ENCODE peak calls at places on chromosome 21, in eight cellular contexts. One of them, this sample, is unnamed.

GRCh38 chr21:29238052-29238966 is 60.4 kb upstream of the BACH1 start:
- DNase-seq in SK-N-SH: no peak
- DNase-seq in GM12878: no peak
- DNase-seq in HCT116: no peak
- DNase-seq in K562: no peak
- DNase-seq in A549: no peak
- DNase-seq in Panc1: no peak
- DNase-seq in HepG2: no peak
- DNase-seq in this sample: no peak

GRCh38 chr21:38702196-38702595 is 103.5 kb upstream of the ETS2 start:
- DNase-seq in SK-N-SH: no peak
- DNase-seq in GM12878: no peak
- DNase-seq in HCT116: no peak
- DNase-seq in K562: no peak
- DNase-seq in A549: no peak
- DNase-seq in Panc1: no peak
- DNase-seq in HepG2: no peak
- DNase-seq in this sample: no peak

GRCh38 chr21:36135391-36136094 is 664 bp downstream of the CBR3 start:
- DNase-seq in SK-N-SH: peak; percentile 81
- DNase-seq in GM12878: no peak
- DNase-seq in HCT116: no peak
- DNase-seq in K562: no peak
- DNase-seq in A549: peak; percentile 58
- DNase-seq in Panc1: no peak
- DNase-seq in HepG2: no peak
- DNase-seq in this sample: peak; percentile 83

GRCh38 chr21:31671146-31671716 is 11.7 kb downstream of the SOD1 start:
- DNase-seq in SK-N-SH: no peak
- DNase-seq in GM12878: no peak
- DNase-seq in HCT116: no peak
- DNase-seq in K562: no peak
- DNase-seq in A549: no peak
- DNase-seq in Panc1: no peak
- DNase-seq in HepG2: no peak
- DNase-seq in this sample: no peak

GRCh38 chr21:37753122-37753599 is 163.1 kb downstream of the KCNJ6 start:
- DNase-seq in SK-N-SH: peak; percentile 12
- DNase-seq in GM12878: no peak
- DNase-seq in HCT116: no peak
- DNase-seq in K562: no peak
- DNase-seq in A549: no peak
- DNase-seq in Panc1: no peak
- DNase-seq in HepG2: no peak
- DNase-seq in this sample: no peak

GRCh38 chr21:35908311-35909078 is 151.8 kb downstream of the SETD4 start:
- DNase-seq in SK-N-SH: no peak
- DNase-seq in GM12878: no peak
- DNase-seq in HCT116: no peak
- DNase-seq in K562: no peak
- DNase-seq in A549: no peak
- DNase-seq in Panc1: no peak
- DNase-seq in HepG2: no peak
- DNase-seq in this sample: peak; percentile 8

GRCh38 chr21:23488245-23488644 is 2119.0 kb downstream of the MRPL39 start:
- DNase-seq in SK-N-SH: no peak
- DNase-seq in GM12878: no peak
- DNase-seq in HCT116: no peak
- DNase-seq in K562: no peak
- DNase-seq in A549: no peak
- DNase-seq in Panc1: no peak
- DNase-seq in HepG2: no peak
- DNase-seq in this sample: no peak

GRCh38 chr21:38355992-38356781 is 99.4 kb downstream of the KCNJ15 start:
- DNase-seq in SK-N-SH: peak; percentile 85
- DNase-seq in GM12878: peak; percentile 17
- DNase-seq in HCT116: peak; percentile 23
- DNase-seq in K562: peak; percentile 89
- DNase-seq in A549: peak; percentile 66
- DNase-seq in Panc1: no peak
- DNase-seq in HepG2: peak; percentile 28
- DNase-seq in this sample: peak; percentile 88

GRCh38 chr21:31346256-31346821 is 2.3 kb upstream of the TIAM1 start:
- DNase-seq in SK-N-SH: no peak
- DNase-seq in GM12878: no peak
- DNase-seq in HCT116: no peak
- DNase-seq in K562: no peak
- DNase-seq in A549: no peak
- DNase-seq in Panc1: no peak
- DNase-seq in HepG2: no peak
- DNase-seq in this sample: no peak

GRCh38 chr21:35006771-35007170 is 42.3 kb downstream of the RUNX1 start:
- DNase-seq in SK-N-SH: no peak
- DNase-seq in GM12878: no peak
- DNase-seq in HCT116: no peak
- DNase-seq in K562: no peak
- DNase-seq in A549: no peak
- DNase-seq in Panc1: no peak
- DNase-seq in HepG2: no peak
- DNase-seq in this sample: no peak

GRCh38 chr21:14076143-14076806 is 134.5 kb downstream of the LIPI start:
- DNase-seq in SK-N-SH: no peak
- DNase-seq in GM12878: no peak
- DNase-seq in HCT116: no peak
- DNase-seq in K562: no peak
- DNase-seq in A549: no peak
- DNase-seq in Panc1: no peak
- DNase-seq in HepG2: no peak
- DNase-seq in this sample: no peak

GRCh38 chr21:26449161-26449560 is 123.9 kb downstream of the CYYR1 start:
- DNase-seq in SK-N-SH: no peak
- DNase-seq in GM12878: no peak
- DNase-seq in HCT116: no peak
- DNase-seq in K562: no peak
- DNase-seq in A549: no peak
- DNase-seq in Panc1: no peak
- DNase-seq in HepG2: no peak
- DNase-seq in this sample: no peak

GRCh38 chr21:44437371-44437695 is 18.0 kb upstream of the LRRC3 start:
- DNase-seq in SK-N-SH: no peak
- DNase-seq in GM12878: no peak
- DNase-seq in HCT116: no peak
- DNase-seq in K562: no peak
- DNase-seq in A549: no peak
- DNase-seq in Panc1: no peak
- DNase-seq in HepG2: no peak
- DNase-seq in this sample: no peak

GRCh38 chr21:44439211-44439600 is 16.1 kb upstream of the LRRC3 start:
- DNase-seq in SK-N-SH: no peak
- DNase-seq in GM12878: no peak
- DNase-seq in HCT116: no peak
- DNase-seq in K562: no peak
- DNase-seq in A549: no peak
- DNase-seq in Panc1: no peak
- DNase-seq in HepG2: no peak
- DNase-seq in this sample: no peak

GRCh38 chr21:44437696-44438431 is 17.4 kb upstream of the LRRC3 start:
- DNase-seq in SK-N-SH: no peak
- DNase-seq in GM12878: no peak
- DNase-seq in HCT116: no peak
- DNase-seq in K562: no peak
- DNase-seq in A549: no peak
- DNase-seq in Panc1: no peak
- DNase-seq in HepG2: no peak
- DNase-seq in this sample: no peak

GRCh38 chr21:44436958-44437357 is 18.4 kb upstream of the LRRC3 start:
- DNase-seq in SK-N-SH: no peak
- DNase-seq in GM12878: no peak
- DNase-seq in HCT116: no peak
- DNase-seq in K562: no peak
- DNase-seq in A549: no peak
- DNase-seq in Panc1: no peak
- DNase-seq in HepG2: no peak
- DNase-seq in this sample: no peak

GRCh38 chr21:44438531-44439210 is 16.6 kb upstream of the LRRC3 start:
- DNase-seq in SK-N-SH: peak; percentile 85
- DNase-seq in GM12878: no peak
- DNase-seq in HCT116: no peak
- DNase-seq in K562: no peak
- DNase-seq in A549: no peak
- DNase-seq in Panc1: no peak
- DNase-seq in HepG2: no peak
- DNase-seq in this sample: no peak
- TF ChIP-seq REST in SK-N-SH: no peak
- TF ChIP-seq REST in GM12878: no peak
- TF ChIP-seq REST in HCT116: no peak
- TF ChIP-seq REST in K562: no peak
- TF ChIP-seq REST in A549: no peak
- TF ChIP-seq REST in Panc1: no peak
- TF ChIP-seq REST in HepG2: no peak
- TF ChIP-seq REST in this sample: no peak

GRCh38 chr21:40752125-40752524 is 94.8 kb downstream of the DSCAM start:
- DNase-seq in SK-N-SH: no peak
- DNase-seq in GM12878: no peak
- DNase-seq in HCT116: no peak
- DNase-seq in K562: no peak
- DNase-seq in A549: no peak
- DNase-seq in Panc1: no peak
- DNase-seq in HepG2: no peak
- DNase-seq in this sample: peak; percentile 40

GRCh38 chr21:40759061-40759460 is 87.9 kb downstream of the DSCAM start:
- DNase-seq in SK-N-SH: no peak
- DNase-seq in GM12878: no peak
- DNase-seq in HCT116: no peak
- DNase-seq in K562: no peak
- DNase-seq in A549: no peak
- DNase-seq in Panc1: no peak
- DNase-seq in HepG2: no peak
- DNase-seq in this sample: no peak

GRCh38 chr21:40754466-40754865 is 92.5 kb downstream of the DSCAM start:
- DNase-seq in SK-N-SH: no peak
- DNase-seq in GM12878: no peak
- DNase-seq in HCT116: no peak
- DNase-seq in K562: no peak
- DNase-seq in A549: no peak
- DNase-seq in Panc1: no peak
- DNase-seq in HepG2: no peak
- DNase-seq in this sample: no peak

GRCh38 chr21:40757366-40757765 is 89.6 kb downstream of the DSCAM start:
- DNase-seq in SK-N-SH: no peak
- DNase-seq in GM12878: no peak
- DNase-seq in HCT116: no peak
- DNase-seq in K562: no peak
- DNase-seq in A549: no peak
- DNase-seq in Panc1: no peak
- DNase-seq in HepG2: no peak
- DNase-seq in this sample: no peak

DNA sequence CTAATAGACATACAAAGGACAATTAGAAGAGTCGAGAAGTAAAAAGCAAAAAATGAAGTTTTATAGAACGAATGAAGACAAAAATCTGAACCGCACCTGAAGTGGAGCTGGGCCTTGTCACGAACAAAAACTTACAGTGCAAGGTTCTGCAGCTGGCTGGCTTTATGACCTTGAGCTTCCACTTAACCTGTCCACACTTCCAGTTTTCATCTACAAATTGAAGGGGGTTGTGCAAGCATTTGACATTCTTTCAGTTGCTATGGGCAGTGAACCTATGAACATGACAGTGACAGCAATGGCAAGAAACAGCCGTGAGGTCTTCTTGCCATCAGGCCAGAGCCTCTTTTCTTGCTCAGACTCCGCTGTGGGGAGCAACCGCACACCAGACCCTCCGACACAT is 93.2 kb downstream of the DSCAM start:
- DNase-seq in SK-N-SH: no peak
- DNase-seq in GM12878: no peak
- DNase-seq in HCT116: no peak
- DNase-seq in K562: no peak
- DNase-seq in A549: no peak
- DNase-seq in Panc1: no peak
- DNase-seq in HepG2: no peak
- DNase-seq in this sample: no peak
- H3K4me1 ChIP-seq in SK-N-SH: no peaks in the 10 kb centered on the region
- H3K4me1 ChIP-seq in GM12878: no peaks in the 10 kb centered on the region
- H3K4me1 ChIP-seq in HCT116: no peaks in the 10 kb centered on the region
- H3K4me1 ChIP-seq in K562: no peaks in the 10 kb centered on the region
- H3K4me1 ChIP-seq in A549: no peaks in the 10 kb centered on the region
- H3K4me1 ChIP-seq in Panc1: no peaks in the 10 kb centered on the region
- H3K4me1 ChIP-seq in HepG2: no peaks in the 10 kb centered on the region
- H3K4me1 ChIP-seq in this sample: no peaks in the 10 kb centered on the region

DNA sequence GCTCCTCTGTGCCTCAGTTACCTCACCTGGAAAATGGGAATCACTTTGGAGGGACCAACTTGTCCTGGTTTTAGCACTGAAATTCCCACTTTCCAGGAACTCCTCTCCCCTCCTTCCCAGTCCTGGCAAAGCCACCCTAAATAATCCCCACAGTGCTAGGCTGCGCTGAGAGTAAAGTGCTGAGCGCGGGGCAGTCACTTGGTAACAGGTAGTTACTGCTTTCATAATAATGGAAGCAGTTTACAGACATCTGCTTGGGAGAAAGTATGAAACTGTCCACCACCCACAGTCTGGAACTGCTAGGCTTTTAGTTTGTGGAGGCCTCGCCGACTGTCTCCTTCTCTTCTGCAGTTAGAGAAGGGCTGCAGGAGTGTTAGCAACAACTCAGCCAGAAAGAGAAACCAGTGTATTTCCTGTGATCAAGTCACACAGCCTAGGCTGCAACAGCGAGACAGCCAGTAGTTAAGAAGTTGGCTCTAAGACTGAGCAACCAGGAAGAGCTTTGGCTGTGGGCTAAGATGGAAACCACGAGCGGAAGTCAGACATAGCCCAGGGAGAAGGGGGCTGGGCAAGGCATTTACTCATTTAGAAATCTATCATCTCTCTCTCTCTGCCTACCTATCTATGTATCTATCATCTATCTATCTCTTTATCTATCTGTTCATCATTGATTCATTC is 30.8 kb upstream of the ABCG1 start:
- DNase-seq in SK-N-SH: no peak
- DNase-seq in GM12878: peak; percentile 92
- DNase-seq in HCT116: no peak
- DNase-seq in K562: no peak
- DNase-seq in A549: no peak
- DNase-seq in Panc1: no peak
- DNase-seq in HepG2: no peak
- DNase-seq in this sample: no peak
- TF ChIP-seq REST in SK-N-SH: no peak
- TF ChIP-seq REST in GM12878: no peak
- TF ChIP-seq REST in HCT116: no peak
- TF ChIP-seq REST in K562: no peak
- TF ChIP-seq REST in A549: no peak
- TF ChIP-seq REST in Panc1: no peak
- TF ChIP-seq REST in HepG2: no peak
- TF ChIP-seq REST in this sample: no peak

GRCh38 chr21:42303443-42303842 is 11.8 kb downstream of the TFF3 start:
- DNase-seq in SK-N-SH: no peak
- DNase-seq in GM12878: no peak
- DNase-seq in HCT116: no peak
- DNase-seq in K562: no peak
- DNase-seq in A549: no peak
- DNase-seq in Panc1: no peak
- DNase-seq in HepG2: no peak
- DNase-seq in this sample: no peak
- H3K4me1 ChIP-seq in SK-N-SH: peaks cover 9% of the 10 kb centered on the region
- H3K4me1 ChIP-seq in GM12878: no peaks in the 10 kb centered on the region
- H3K4me1 ChIP-seq in HCT116: peaks cover 3% of the 10 kb centered on the region
- H3K4me1 ChIP-seq in K562: no peaks in the 10 kb centered on the region
- H3K4me1 ChIP-seq in A549: no peaks in the 10 kb centered on the region
- H3K4me1 ChIP-seq in Panc1: no peaks in the 10 kb centered on the region
- H3K4me1 ChIP-seq in HepG2: no peaks in the 10 kb centered on the region
- H3K4me1 ChIP-seq in this sample: no peaks in the 10 kb centered on the region